ENCODE peak calls at places on chromosomes 4 and X, in seven cellular contexts. One of them, this sample, is unnamed.

GRCh38 chr4:182920676-182921075 is 3.5 kb upstream of the DCTD start:
- DNase-seq in pancreas: no peak
- DNase-seq in MCF 10A: no peak
- DNase-seq in neural crest cell: no peak
- DNase-seq in A549: no peak
- DNase-seq in GM13976: no peak
- DNase-seq in nephron progenitor cell: no peak
- DNase-seq in this sample: no peak

GRCh38 chrX:150548684-150549083 is 19.7 kb upstream of the MTM1 start:
- DNase-seq in A549: no peak
- DNase-seq in pancreas: no peak
- DNase-seq in GM13976: no peak
- DNase-seq in MCF 10A: peak; percentile 63
- DNase-seq in nephron progenitor cell: no peak
- DNase-seq in neural crest cell: no peak
- DNase-seq in this sample: no peak

GRCh38 chr4:54709281-54709854 is 51.6 kb downstream of the KIT start:
- DNase-seq in nephron progenitor cell: no peak
- DNase-seq in A549: no peak
- DNase-seq in pancreas: no peak
- DNase-seq in GM13976: no peak
- DNase-seq in MCF 10A: no peak
- DNase-seq in neural crest cell: no peak
- DNase-seq in this sample: no peak

GRCh38 chrX:53321216-53321942 is 40.0 kb upstream of the IQSEC2 start:
- DNase-seq in neural crest cell: no peak
- DNase-seq in pancreas: no peak
- DNase-seq in nephron progenitor cell: no peak
- DNase-seq in MCF 10A: no peak
- DNase-seq in GM13976: peak; percentile 32
- DNase-seq in A549: no peak
- DNase-seq in this sample: peak; percentile 32

GRCh38 chr4:24768604-24769003 is 26.8 kb upstream of the SOD3 start:
- DNase-seq in neural crest cell: no peak
- DNase-seq in A549: no peak
- DNase-seq in pancreas: no peak
- DNase-seq in nephron progenitor cell: no peak
- DNase-seq in MCF 10A: no peak
- DNase-seq in GM13976: peak; percentile 31
- DNase-seq in this sample: peak; percentile 35

GRCh38 chrX:150648296-150648940 is 44.8 kb upstream of the MTMR1 start:
- DNase-seq in A549: no peak
- DNase-seq in neural crest cell: no peak
- DNase-seq in pancreas: no peak
- DNase-seq in GM13976: no peak
- DNase-seq in MCF 10A: no peak
- DNase-seq in nephron progenitor cell: no peak
- DNase-seq in this sample: no peak

GRCh38 chr4:88981571-88981970 is 75.4 kb downstream of the FAM13A start:
- DNase-seq in nephron progenitor cell: no peak
- DNase-seq in neural crest cell: no peak
- DNase-seq in GM13976: no peak
- DNase-seq in pancreas: no peak
- DNase-seq in A549: no peak
- DNase-seq in MCF 10A: no peak
- DNase-seq in this sample: no peak

GRCh38 chr4:121734576-121734975 is 30.4 kb downstream of the SMIM43 start:
- DNase-seq in A549: no peak
- DNase-seq in nephron progenitor cell: no peak
- DNase-seq in MCF 10A: no peak
- DNase-seq in GM13976: no peak
- DNase-seq in neural crest cell: no peak
- DNase-seq in pancreas: no peak
- DNase-seq in this sample: no peak

GRCh38 chr4:5050520-5050955 is 742 bp upstream of the STK32B start:
- DNase-seq in nephron progenitor cell: peak; percentile 76
- DNase-seq in A549: peak; percentile 86
- DNase-seq in pancreas: peak; percentile 83
- DNase-seq in GM13976: peak; percentile 69
- DNase-seq in neural crest cell: peak; percentile 66
- DNase-seq in MCF 10A: peak; percentile 68
- DNase-seq in this sample: peak; percentile 79

GRCh38 chr4:153467154-153467896 is 1.2 kb downstream of the TMEM131L start:
- DNase-seq in A549: peak; percentile 22
- DNase-seq in nephron progenitor cell: peak; percentile 49
- DNase-seq in MCF 10A: peak; percentile 55
- DNase-seq in GM13976: peak; percentile 90
- DNase-seq in neural crest cell: no peak
- DNase-seq in pancreas: peak; percentile 95
- DNase-seq in this sample: peak; percentile 93

GRCh38 chr4:144648042-144648441 is 2.1 kb downstream of the HHIP start:
- DNase-seq in A549: no peak
- DNase-seq in GM13976: no peak
- DNase-seq in pancreas: no peak
- DNase-seq in nephron progenitor cell: no peak
- DNase-seq in MCF 10A: no peak
- DNase-seq in neural crest cell: no peak
- DNase-seq in this sample: no peak

GRCh38 chr4:111639876-111640275 is 505.4 kb upstream of the FAM241A start:
- DNase-seq in A549: no peak
- DNase-seq in neural crest cell: no peak
- DNase-seq in pancreas: no peak
- DNase-seq in GM13976: no peak
- DNase-seq in nephron progenitor cell: no peak
- DNase-seq in MCF 10A: peak; percentile 35
- DNase-seq in this sample: no peak

DNA sequence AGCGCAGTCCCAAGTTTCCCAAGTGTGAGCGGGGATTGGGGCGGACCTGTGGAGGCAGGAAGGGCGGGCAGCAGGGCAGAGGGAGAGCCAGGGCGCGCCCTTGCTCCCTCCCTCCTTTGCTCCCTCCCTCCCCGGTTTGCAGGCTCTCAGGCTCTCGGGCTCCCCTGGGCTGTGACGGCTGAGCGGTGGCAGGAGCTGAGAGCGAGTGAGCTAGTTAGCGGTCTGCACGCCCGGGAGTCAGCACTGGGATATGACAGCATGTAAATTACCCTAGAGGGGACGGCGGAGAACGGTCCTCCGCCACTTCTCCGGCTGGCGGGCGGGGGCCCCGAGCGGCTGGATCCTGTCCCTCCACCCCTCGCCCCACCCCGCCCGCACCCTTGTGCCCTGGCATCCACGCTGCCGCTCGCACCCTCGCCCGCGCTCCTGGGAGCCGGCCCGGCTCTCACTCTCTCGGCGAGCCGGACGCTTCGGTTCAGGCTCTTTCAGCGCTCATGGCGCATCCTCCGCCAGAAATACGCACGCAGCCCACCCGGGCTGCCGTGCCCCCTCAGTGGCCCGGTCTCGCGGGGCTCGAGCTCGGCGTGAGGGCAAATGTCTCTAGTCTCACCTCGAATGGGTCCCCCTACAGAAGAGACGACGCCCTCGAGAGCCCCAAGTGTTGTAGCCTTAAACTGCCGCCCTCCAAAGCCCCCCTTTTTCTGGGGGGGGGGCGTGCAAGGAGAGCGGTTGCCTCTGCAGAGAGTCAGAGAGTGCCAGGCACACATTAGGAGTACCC is at the start of gene TSC22D3:
- DNase-seq in A549: peak; percentile 68
- DNase-seq in neural crest cell: peak; percentile 20
- DNase-seq in MCF 10A: peak; percentile 87
- DNase-seq in pancreas: peak; percentile 91
- DNase-seq in nephron progenitor cell: peak; percentile 72
- DNase-seq in GM13976: peak; percentile 70
- DNase-seq in this sample: peak; percentile 60
- TF ChIP-seq CTCF in A549: no peak
- TF ChIP-seq CTCF in neural crest cell: peak; percentile 10
- TF ChIP-seq CTCF in MCF 10A: no peak
- TF ChIP-seq CTCF in pancreas: no peak
- TF ChIP-seq CTCF in nephron progenitor cell: no peak
- TF ChIP-seq CTCF in GM13976: no peak
- TF ChIP-seq CTCF in this sample: no peak

GRCh38 chrX:30310429-30311206 is 1.4 kb upstream of the NR0B1 start:
- DNase-seq in pancreas: no peak
- DNase-seq in A549: no peak
- DNase-seq in MCF 10A: no peak
- DNase-seq in nephron progenitor cell: no peak
- DNase-seq in GM13976: no peak
- DNase-seq in neural crest cell: no peak
- DNase-seq in this sample: no peak

GRCh38 chrX:30307466-30307865 is 1.7 kb downstream of the NR0B1 start:
- DNase-seq in MCF 10A: no peak
- DNase-seq in GM13976: no peak
- DNase-seq in nephron progenitor cell: no peak
- DNase-seq in A549: no peak
- DNase-seq in pancreas: no peak
- DNase-seq in neural crest cell: no peak
- DNase-seq in this sample: no peak

GRCh38 chrX:30304866-30305265 is 4.3 kb downstream of the NR0B1 start:
- DNase-seq in pancreas: no peak
- DNase-seq in GM13976: no peak
- DNase-seq in A549: no peak
- DNase-seq in nephron progenitor cell: no peak
- DNase-seq in neural crest cell: no peak
- DNase-seq in MCF 10A: peak; percentile 58
- DNase-seq in this sample: no peak

GRCh38 chrX:30309139-30309571 is at the start of gene NR0B1:
- DNase-seq in A549: peak; percentile 46
- DNase-seq in MCF 10A: no peak
- DNase-seq in GM13976: no peak
- DNase-seq in neural crest cell: no peak
- DNase-seq in nephron progenitor cell: peak; percentile 50
- DNase-seq in pancreas: peak; percentile 54
- DNase-seq in this sample: no peak

GRCh38 chrX:30308263-30309138 is 689 bp downstream of the NR0B1 start:
- DNase-seq in neural crest cell: peak; percentile 9
- DNase-seq in A549: peak; percentile 46
- DNase-seq in pancreas: peak; percentile 66
- DNase-seq in GM13976: peak; percentile 12
- DNase-seq in MCF 10A: no peak
- DNase-seq in nephron progenitor cell: peak; percentile 36
- DNase-seq in this sample: peak; percentile 11
- TF ChIP-seq CTCF in neural crest cell: peak; percentile 50
- TF ChIP-seq CTCF in A549: peak; percentile 65
- TF ChIP-seq CTCF in pancreas: no peak
- TF ChIP-seq CTCF in GM13976: no peak
- TF ChIP-seq CTCF in MCF 10A: no peak
- TF ChIP-seq CTCF in nephron progenitor cell: peak; percentile 41
- TF ChIP-seq CTCF in this sample: no peak

GRCh38 chr4:128068927-128069326 is 7.8 kb downstream of the LARP1B start:
- DNase-seq in A549: peak; percentile 13
- DNase-seq in nephron progenitor cell: no peak
- DNase-seq in GM13976: no peak
- DNase-seq in MCF 10A: peak; percentile 27
- DNase-seq in pancreas: no peak
- DNase-seq in neural crest cell: no peak
- DNase-seq in this sample: no peak
- TF ChIP-seq CTCF in A549: peak; percentile 30
- TF ChIP-seq CTCF in nephron progenitor cell: no peak
- TF ChIP-seq CTCF in GM13976: peak; percentile 20
- TF ChIP-seq CTCF in MCF 10A: no peak
- TF ChIP-seq CTCF in pancreas: no peak
- TF ChIP-seq CTCF in neural crest cell: peak; percentile 38
- TF ChIP-seq CTCF in this sample: no peak

DNA sequence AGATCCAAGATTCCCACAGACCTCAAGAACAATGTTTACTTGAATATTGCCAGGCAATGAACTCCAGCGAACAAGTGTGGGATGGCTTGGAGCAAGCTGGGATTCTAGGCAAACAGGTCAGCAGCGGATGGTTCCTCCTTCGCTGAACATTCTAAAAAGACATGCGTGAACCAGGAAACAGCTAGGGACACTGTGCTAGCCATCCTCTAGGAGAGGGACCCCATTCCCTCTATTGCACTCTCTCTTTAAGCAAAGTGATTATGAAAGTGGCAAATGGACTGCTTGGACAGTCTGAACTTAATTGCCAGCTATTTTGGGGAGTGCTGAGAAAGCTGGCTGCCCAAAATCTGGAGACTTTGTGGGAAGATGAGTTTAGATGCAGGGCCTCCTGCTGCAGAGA is 29.9 kb upstream of the TEC start:
- DNase-seq in neural crest cell: no peak
- DNase-seq in nephron progenitor cell: no peak
- DNase-seq in GM13976: no peak
- DNase-seq in pancreas: no peak
- DNase-seq in A549: no peak
- DNase-seq in MCF 10A: no peak
- DNase-seq in this sample: no peak
- TF ChIP-seq CTCF in neural crest cell: no peak
- TF ChIP-seq CTCF in nephron progenitor cell: no peak
- TF ChIP-seq CTCF in GM13976: no peak
- TF ChIP-seq CTCF in pancreas: no peak
- TF ChIP-seq CTCF in A549: no peak
- TF ChIP-seq CTCF in MCF 10A: no peak
- TF ChIP-seq CTCF in this sample: no peak

DNA sequence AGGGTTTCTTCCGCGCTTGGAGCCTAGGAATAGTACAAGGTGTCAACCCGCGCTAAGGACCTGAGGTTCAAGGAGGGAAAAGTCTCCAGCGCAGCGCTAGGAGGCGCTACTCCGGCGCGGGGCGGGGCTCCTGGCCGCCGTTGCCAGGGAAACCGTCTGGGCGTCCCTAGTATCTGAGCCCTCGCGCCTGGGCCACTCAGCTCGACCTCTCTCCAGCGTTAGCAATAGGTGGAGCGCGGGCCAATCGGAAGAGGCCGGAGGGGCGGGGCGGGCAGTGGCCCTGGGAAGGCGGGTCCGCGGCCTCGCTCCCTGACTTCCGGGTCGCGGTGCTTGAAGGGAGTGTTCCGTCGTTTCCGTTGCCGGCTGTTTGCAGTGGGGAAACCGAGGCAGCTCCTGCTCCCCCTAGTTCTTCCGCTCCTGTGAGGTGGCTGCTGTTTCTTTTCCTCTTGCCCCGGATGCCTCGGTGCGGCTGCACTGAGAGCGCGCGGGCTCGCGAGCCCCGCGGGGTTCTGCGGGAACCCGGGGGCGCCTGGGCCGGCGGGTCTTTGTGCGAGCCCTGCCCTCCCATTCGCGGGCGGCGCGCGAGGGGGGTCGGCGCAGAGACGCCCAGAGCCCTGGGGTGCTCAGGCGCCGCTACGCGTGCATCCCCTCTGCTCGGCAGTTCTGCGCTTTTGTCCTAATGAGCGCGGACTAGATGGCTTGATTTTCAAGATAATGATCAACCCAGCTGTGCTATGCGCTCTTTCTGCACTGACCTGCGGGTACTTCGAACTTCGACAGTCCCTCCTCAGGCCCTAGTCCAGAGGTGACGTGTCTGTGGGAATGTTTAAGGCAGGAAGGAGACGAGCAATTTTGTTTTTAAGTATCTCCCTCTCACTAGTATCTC is at the start of gene ELMOD2:
- DNase-seq in pancreas: peak; percentile 100
- DNase-seq in MCF 10A: peak; percentile 97
- DNase-seq in A549: peak; percentile 91
- DNase-seq in nephron progenitor cell: peak; percentile 97
- DNase-seq in neural crest cell: peak; percentile 94
- DNase-seq in GM13976: peak; percentile 99
- DNase-seq in this sample: peak; percentile 98
- TF ChIP-seq CTCF in pancreas: peak; percentile 87
- TF ChIP-seq CTCF in MCF 10A: peak; percentile 84
- TF ChIP-seq CTCF in A549: peak; percentile 71
- TF ChIP-seq CTCF in nephron progenitor cell: peak; percentile 93
- TF ChIP-seq CTCF in neural crest cell: peak; percentile 94
- TF ChIP-seq CTCF in GM13976: peak; percentile 89
- TF ChIP-seq CTCF in this sample: peak; percentile 86